ENCODE peak calls at places on chromosome 6, in eight cellular contexts. One of them, this sample, is unnamed.

GRCh38 chr6:18034798-18035202 is 47.4 kb upstream of the KIF13A start:
- DNase-seq in tibial nerve: no peak
- DNase-seq in dermis blood vessel endothelial cell: peak; percentile 28
- DNase-seq in amygdala: no peak
- DNase-seq in adrenal gland: no peak
- DNase-seq in AG20443: no peak
- DNase-seq in GM04503: no peak
- DNase-seq in esophagus squamous epithelium: no peak
- DNase-seq in this sample: no peak

GRCh38 chr6:48567016-48567415 is 456.0 kb upstream of the PTCHD4 start:
- DNase-seq in tibial nerve: no peak
- DNase-seq in dermis blood vessel endothelial cell: no peak
- DNase-seq in amygdala: no peak
- DNase-seq in adrenal gland: no peak
- DNase-seq in AG20443: no peak
- DNase-seq in GM04503: no peak
- DNase-seq in esophagus squamous epithelium: no peak
- DNase-seq in this sample: no peak

GRCh38 chr6:24454452-24454851 is 34.9 kb downstream of the GPLD1 start:
- DNase-seq in tibial nerve: no peak
- DNase-seq in dermis blood vessel endothelial cell: no peak
- DNase-seq in amygdala: no peak
- DNase-seq in adrenal gland: no peak
- DNase-seq in AG20443: no peak
- DNase-seq in GM04503: no peak
- DNase-seq in esophagus squamous epithelium: no peak
- DNase-seq in this sample: no peak

GRCh38 chr6:6861346-6861745 is 246.4 kb upstream of the RREB1 start:
- DNase-seq in tibial nerve: no peak
- DNase-seq in dermis blood vessel endothelial cell: no peak
- DNase-seq in amygdala: no peak
- DNase-seq in adrenal gland: no peak
- DNase-seq in AG20443: no peak
- DNase-seq in GM04503: no peak
- DNase-seq in esophagus squamous epithelium: no peak
- DNase-seq in this sample: no peak

GRCh38 chr6:161850572-161850971 is 576.7 kb upstream of the AGPAT4 start:
- DNase-seq in tibial nerve: no peak
- DNase-seq in dermis blood vessel endothelial cell: no peak
- DNase-seq in amygdala: no peak
- DNase-seq in adrenal gland: no peak
- DNase-seq in AG20443: peak; percentile 41
- DNase-seq in GM04503: no peak
- DNase-seq in esophagus squamous epithelium: no peak
- DNase-seq in this sample: no peak

GRCh38 chr6:63636516-63636968 is 940 bp downstream of the PHF3 start:
- DNase-seq in tibial nerve: peak; percentile 83
- DNase-seq in dermis blood vessel endothelial cell: peak; percentile 67
- DNase-seq in amygdala: peak; percentile 41
- DNase-seq in adrenal gland: peak; percentile 60
- DNase-seq in AG20443: peak; percentile 38
- DNase-seq in GM04503: no peak
- DNase-seq in esophagus squamous epithelium: no peak
- DNase-seq in this sample: peak; percentile 9

GRCh38 chr6:38283734-38284362 is 355.9 kb downstream of the BTBD9 start:
- DNase-seq in tibial nerve: no peak
- DNase-seq in dermis blood vessel endothelial cell: peak; percentile 60
- DNase-seq in amygdala: no peak
- DNase-seq in adrenal gland: no peak
- DNase-seq in AG20443: no peak
- DNase-seq in GM04503: no peak
- DNase-seq in esophagus squamous epithelium: no peak
- DNase-seq in this sample: no peak

GRCh38 chr6:90121982-90122381 is 174.7 kb downstream of the BACH2 start:
- DNase-seq in tibial nerve: no peak
- DNase-seq in dermis blood vessel endothelial cell: no peak
- DNase-seq in amygdala: no peak
- DNase-seq in adrenal gland: no peak
- DNase-seq in AG20443: peak; percentile 43
- DNase-seq in GM04503: no peak
- DNase-seq in esophagus squamous epithelium: no peak
- DNase-seq in this sample: no peak

GRCh38 chr6:46262928-46263708 is 92.3 kb upstream of the ENPP5 start:
- DNase-seq in tibial nerve: no peak
- DNase-seq in dermis blood vessel endothelial cell: no peak
- DNase-seq in amygdala: no peak
- DNase-seq in adrenal gland: no peak
- DNase-seq in AG20443: no peak
- DNase-seq in GM04503: no peak
- DNase-seq in esophagus squamous epithelium: no peak
- DNase-seq in this sample: no peak

GRCh38 chr6:124010574-124010973 is 206.9 kb downstream of the NKAIN2 start:
- DNase-seq in tibial nerve: no peak
- DNase-seq in dermis blood vessel endothelial cell: no peak
- DNase-seq in amygdala: no peak
- DNase-seq in adrenal gland: no peak
- DNase-seq in AG20443: no peak
- DNase-seq in GM04503: no peak
- DNase-seq in esophagus squamous epithelium: no peak
- DNase-seq in this sample: no peak

GRCh38 chr6:103101267-103101666 is 1707.8 kb downstream of the GRIK2 start:
- DNase-seq in tibial nerve: no peak
- DNase-seq in dermis blood vessel endothelial cell: no peak
- DNase-seq in amygdala: no peak
- DNase-seq in adrenal gland: no peak
- DNase-seq in AG20443: no peak
- DNase-seq in GM04503: no peak
- DNase-seq in esophagus squamous epithelium: no peak
- DNase-seq in this sample: no peak

GRCh38 chr6:136158398-136158797 is 91.7 kb downstream of the MTFR2 start:
- DNase-seq in tibial nerve: peak; percentile 21
- DNase-seq in dermis blood vessel endothelial cell: no peak
- DNase-seq in amygdala: no peak
- DNase-seq in adrenal gland: peak; percentile 70
- DNase-seq in AG20443: no peak
- DNase-seq in GM04503: no peak
- DNase-seq in esophagus squamous epithelium: no peak
- DNase-seq in this sample: no peak

GRCh38 chr6:89927788-89928565 is 33.7 kb downstream of the GJA10 start:
- DNase-seq in tibial nerve: no peak
- DNase-seq in dermis blood vessel endothelial cell: peak; percentile 90
- DNase-seq in amygdala: no peak
- DNase-seq in adrenal gland: no peak
- DNase-seq in AG20443: no peak
- DNase-seq in GM04503: no peak
- DNase-seq in esophagus squamous epithelium: no peak
- DNase-seq in this sample: no peak

GRCh38 chr6:106939208-106939607 is 35.3 kb downstream of the CD24 start:
- DNase-seq in tibial nerve: no peak
- DNase-seq in dermis blood vessel endothelial cell: no peak
- DNase-seq in amygdala: no peak
- DNase-seq in adrenal gland: no peak
- DNase-seq in AG20443: no peak
- DNase-seq in GM04503: no peak
- DNase-seq in esophagus squamous epithelium: no peak
- DNase-seq in this sample: no peak

GRCh38 chr6:33114428-33114827 is 38.6 kb downstream of the HLA-DPB1 start:
- DNase-seq in tibial nerve: no peak
- DNase-seq in dermis blood vessel endothelial cell: no peak
- DNase-seq in amygdala: no peak
- DNase-seq in adrenal gland: no peak
- DNase-seq in AG20443: no peak
- DNase-seq in GM04503: no peak
- DNase-seq in esophagus squamous epithelium: no peak
- DNase-seq in this sample: no peak

GRCh38 chr6:44495036-44495901 is 107.8 kb downstream of the CDC5L start:
- DNase-seq in tibial nerve: no peak
- DNase-seq in dermis blood vessel endothelial cell: peak; percentile 26
- DNase-seq in amygdala: no peak
- DNase-seq in adrenal gland: no peak
- DNase-seq in AG20443: no peak
- DNase-seq in GM04503: no peak
- DNase-seq in esophagus squamous epithelium: no peak
- DNase-seq in this sample: no peak

GRCh38 chr6:111427341-111428116 is 55.5 kb downstream of the REV3L start:
- DNase-seq in tibial nerve: no peak
- DNase-seq in dermis blood vessel endothelial cell: peak; percentile 86
- DNase-seq in amygdala: no peak
- DNase-seq in adrenal gland: no peak
- DNase-seq in AG20443: peak; percentile 56
- DNase-seq in GM04503: peak; percentile 76
- DNase-seq in esophagus squamous epithelium: no peak
- DNase-seq in this sample: no peak

GRCh38 chr6:144155529-144155928 is 5.2 kb downstream of the STX11 start:
- DNase-seq in tibial nerve: no peak
- DNase-seq in dermis blood vessel endothelial cell: no peak
- DNase-seq in amygdala: no peak
- DNase-seq in adrenal gland: no peak
- DNase-seq in AG20443: no peak
- DNase-seq in GM04503: no peak
- DNase-seq in esophagus squamous epithelium: no peak
- DNase-seq in this sample: no peak

GRCh38 chr6:35503534-35503933 is 6.7 kb upstream of the TEAD3 start:
- DNase-seq in tibial nerve: no peak
- DNase-seq in dermis blood vessel endothelial cell: no peak
- DNase-seq in amygdala: no peak
- DNase-seq in adrenal gland: no peak
- DNase-seq in AG20443: no peak
- DNase-seq in GM04503: no peak
- DNase-seq in esophagus squamous epithelium: no peak
- DNase-seq in this sample: no peak

GRCh38 chr6:100453701-100454521 is 10.8 kb downstream of the SIM1 start:
- DNase-seq in tibial nerve: no peak
- DNase-seq in dermis blood vessel endothelial cell: peak; percentile 47
- DNase-seq in amygdala: no peak
- DNase-seq in adrenal gland: no peak
- DNase-seq in AG20443: no peak
- DNase-seq in GM04503: no peak
- DNase-seq in esophagus squamous epithelium: no peak
- DNase-seq in this sample: no peak

GRCh38 chr6:70863343-70863742 is 93.5 kb downstream of the B3GAT2 start:
- DNase-seq in tibial nerve: no peak
- DNase-seq in dermis blood vessel endothelial cell: no peak
- DNase-seq in amygdala: no peak
- DNase-seq in adrenal gland: no peak
- DNase-seq in AG20443: no peak
- DNase-seq in GM04503: no peak
- DNase-seq in esophagus squamous epithelium: no peak
- DNase-seq in this sample: no peak

GRCh38 chr6:88922775-88923548 is 40.5 kb downstream of the RNGTT start:
- DNase-seq in tibial nerve: no peak
- DNase-seq in dermis blood vessel endothelial cell: peak; percentile 10
- DNase-seq in amygdala: no peak
- DNase-seq in adrenal gland: no peak
- DNase-seq in AG20443: no peak
- DNase-seq in GM04503: no peak
- DNase-seq in esophagus squamous epithelium: no peak
- DNase-seq in this sample: no peak

GRCh38 chr6:27604986-27605385 is 132.1 kb upstream of the ZNF184 start:
- DNase-seq in tibial nerve: no peak
- DNase-seq in dermis blood vessel endothelial cell: peak; percentile 30
- DNase-seq in amygdala: no peak
- DNase-seq in adrenal gland: no peak
- DNase-seq in AG20443: no peak
- DNase-seq in GM04503: no peak
- DNase-seq in esophagus squamous epithelium: no peak
- DNase-seq in this sample: no peak

GRCh38 chr6:169199625-169200335 is 53.9 kb downstream of the THBS2 start:
- DNase-seq in tibial nerve: no peak
- DNase-seq in dermis blood vessel endothelial cell: no peak
- DNase-seq in amygdala: no peak
- DNase-seq in adrenal gland: no peak
- DNase-seq in AG20443: no peak
- DNase-seq in GM04503: no peak
- DNase-seq in esophagus squamous epithelium: no peak
- DNase-seq in this sample: no peak

GRCh38 chr6:131063028-131063763 is at the start of gene EPB41L2:
- DNase-seq in tibial nerve: peak; percentile 80
- DNase-seq in dermis blood vessel endothelial cell: peak; percentile 92
- DNase-seq in amygdala: peak; percentile 81
- DNase-seq in adrenal gland: peak; percentile 94
- DNase-seq in AG20443: peak; percentile 96
- DNase-seq in GM04503: peak; percentile 37
- DNase-seq in esophagus squamous epithelium: peak; percentile 25
- DNase-seq in this sample: peak; percentile 71

GRCh38 chr6:119361209-119361608 is 11.6 kb upstream of the MAN1A1 start:
- DNase-seq in tibial nerve: no peak
- DNase-seq in dermis blood vessel endothelial cell: no peak
- DNase-seq in amygdala: no peak
- DNase-seq in adrenal gland: no peak
- DNase-seq in AG20443: no peak
- DNase-seq in GM04503: no peak
- DNase-seq in esophagus squamous epithelium: no peak
- DNase-seq in this sample: no peak

GRCh38 chr6:5513393-5513792 is 252.1 kb downstream of the FARS2 start:
- DNase-seq in tibial nerve: no peak
- DNase-seq in dermis blood vessel endothelial cell: peak; percentile 10
- DNase-seq in amygdala: no peak
- DNase-seq in adrenal gland: no peak
- DNase-seq in AG20443: no peak
- DNase-seq in GM04503: no peak
- DNase-seq in esophagus squamous epithelium: no peak
- DNase-seq in this sample: no peak

GRCh38 chr6:50062051-50062450 is 12.3 kb upstream of the DEFB112 start:
- DNase-seq in tibial nerve: no peak
- DNase-seq in dermis blood vessel endothelial cell: no peak
- DNase-seq in amygdala: no peak
- DNase-seq in adrenal gland: no peak
- DNase-seq in AG20443: no peak
- DNase-seq in GM04503: no peak
- DNase-seq in esophagus squamous epithelium: no peak
- DNase-seq in this sample: no peak

GRCh38 chr6:84685983-84686584 is 78.3 kb downstream of the TBX18 start:
- DNase-seq in tibial nerve: no peak
- DNase-seq in dermis blood vessel endothelial cell: peak; percentile 22
- DNase-seq in amygdala: no peak
- DNase-seq in adrenal gland: no peak
- DNase-seq in AG20443: no peak
- DNase-seq in GM04503: no peak
- DNase-seq in esophagus squamous epithelium: no peak
- DNase-seq in this sample: no peak

GRCh38 chr6:140623498-140623897 is 1249.0 kb upstream of the CITED2 start:
- DNase-seq in tibial nerve: no peak
- DNase-seq in dermis blood vessel endothelial cell: peak; percentile 28
- DNase-seq in amygdala: no peak
- DNase-seq in adrenal gland: no peak
- DNase-seq in AG20443: peak; percentile 38
- DNase-seq in GM04503: peak; percentile 36
- DNase-seq in esophagus squamous epithelium: no peak
- DNase-seq in this sample: no peak

GRCh38 chr6:150867117-150867516 is 1.6 kb downstream of the MTHFD1L start:
- DNase-seq in tibial nerve: no peak
- DNase-seq in dermis blood vessel endothelial cell: peak; percentile 33
- DNase-seq in amygdala: no peak
- DNase-seq in adrenal gland: no peak
- DNase-seq in AG20443: no peak
- DNase-seq in GM04503: no peak
- DNase-seq in esophagus squamous epithelium: no peak
- DNase-seq in this sample: no peak

GRCh38 chr6:147624946-147625515 is 116.5 kb downstream of the SAMD5 start:
- DNase-seq in tibial nerve: no peak
- DNase-seq in dermis blood vessel endothelial cell: no peak
- DNase-seq in amygdala: no peak
- DNase-seq in adrenal gland: no peak
- DNase-seq in AG20443: no peak
- DNase-seq in GM04503: no peak
- DNase-seq in esophagus squamous epithelium: no peak
- DNase-seq in this sample: no peak

GRCh38 chr6:76885861-76886301 is 577.4 kb downstream of the HTR1B start:
- DNase-seq in tibial nerve: no peak
- DNase-seq in dermis blood vessel endothelial cell: no peak
- DNase-seq in amygdala: no peak
- DNase-seq in adrenal gland: no peak
- DNase-seq in AG20443: no peak
- DNase-seq in GM04503: peak; percentile 8
- DNase-seq in esophagus squamous epithelium: no peak
- DNase-seq in this sample: no peak

GRCh38 chr6:83086751-83087150 is 19.3 kb downstream of the DOP1A start:
- DNase-seq in tibial nerve: no peak
- DNase-seq in dermis blood vessel endothelial cell: no peak
- DNase-seq in amygdala: no peak
- DNase-seq in adrenal gland: no peak
- DNase-seq in AG20443: no peak
- DNase-seq in GM04503: no peak
- DNase-seq in esophagus squamous epithelium: no peak
- DNase-seq in this sample: no peak